ENCODE peak calls at places on chromosome 3, in seven cellular contexts. R is H54; J is head of caudate nucleus; W is activated gamma-delta T cell treated with anti-CD3 and anti-CD28 coated beads, Interleukin-2, amount 50 U/mL, for 16 hours; Y is Kasumi-1; P is H7; U is AG08395. H is an unnamed sample.

GRCh38 chr3:131361464-131362421 is 19.8 kb upstream of the NUDT16 start:
- DNase-seq in P (peak; percentile 95), U (peak; percentile 36), J (peak; percentile 59), R (no peak), Y (no peak), W (no peak), H (no peak)

GRCh38 chr3:64290864-64291263 is 65.6 kb upstream of the PRICKLE2 start:
- DNase-seq in P (no peak), U (no peak), Y (no peak), W (no peak), J (no peak), R (no peak), H (no peak)

GRCh38 chr3:188154758-188155574 is 1.0 kb downstream of the LPP start:
- DNase-seq in U (peak; percentile 25), W (no peak), R (no peak), J (no peak), P (peak; percentile 16), Y (no peak), H (no peak)

GRCh38 chr3:4939276-4939675 is 40.0 kb upstream of the BHLHE40 start:
- DNase-seq in Y (no peak), J (no peak), U (no peak), P (no peak), R (no peak), W (no peak), H (no peak)

GRCh38 chr3:59713971-59714370 is 664.1 kb upstream of the CFAP20DC start:
- DNase-seq in J (no peak), P (no peak), W (no peak), U (no peak), R (no peak), Y (no peak), H (no peak)

GRCh38 chr3:97815149-97815917 is 6.5 kb upstream of the CRYBG3 start:
- DNase-seq in W (no peak), Y (no peak), J (no peak), U (no peak), R (no peak), P (no peak), H (no peak)

GRCh38 chr3:101810023-101810415 is 31.0 kb downstream of the NXPE3 start:
- DNase-seq in P (no peak), W (no peak), Y (no peak), R (no peak), U (no peak), J (no peak), H (no peak)

GRCh38 chr3:168249048-168249538 is 153.4 kb upstream of the GOLIM4 start:
- DNase-seq in W (no peak), Y (peak; percentile 18), P (no peak), R (peak; percentile 3), J (no peak), U (no peak), H (no peak)

GRCh38 chr3:128054363-128054762 is 2.1 kb downstream of the SEC61A1 start:
- DNase-seq in W (no peak), P (no peak), Y (no peak), J (no peak), U (peak; percentile 67), R (peak; percentile 57), H (no peak)

GRCh38 chr3:160569874-160570273 is 4.5 kb upstream of the KPNA4 start:
- DNase-seq in R (no peak), W (no peak), Y (no peak), U (no peak), J (no peak), P (no peak), H (peak; percentile 15)

GRCh38 chr3:18389108-18389733 is 35.9 kb downstream of the SATB1 start:
- DNase-seq in U (peak; percentile 7), R (no peak), P (peak; percentile 22), W (no peak), Y (no peak), J (no peak), H (no peak)

GRCh38 chr3:169505577-169506155 is 157.8 kb downstream of the MECOM start:
- DNase-seq in P (peak; percentile 39), U (no peak), W (no peak), J (no peak), Y (no peak), R (no peak), H (no peak)

GRCh38 chr3:78139166-78139565 is 1099.3 kb downstream of the ROBO2 start:
- DNase-seq in W (no peak), J (no peak), P (no peak), U (no peak), R (no peak), Y (no peak), H (no peak)

GRCh38 chr3:10411598-10412332 is 90.9 kb upstream of the SEC13 start:
- DNase-seq in R (no peak), P (no peak), W (no peak), J (no peak), U (no peak), Y (no peak), H (no peak)

GRCh38 chr3:64151335-64151871 is 73.9 kb downstream of the PRICKLE2 start:
- DNase-seq in U (no peak), W (no peak), J (no peak), P (no peak), Y (no peak), R (no peak), H (no peak)

GRCh38 chr3:52798978-52799476 is 4.4 kb downstream of the ITIH3 start:
- DNase-seq in U (no peak), W (no peak), P (peak; percentile 97), R (peak; percentile 66), J (no peak), Y (peak; percentile 35), H (no peak)

GRCh38 chr3:28294667-28295413 is 53.4 kb downstream of the CMC1 start:
- DNase-seq in Y (no peak), J (no peak), P (no peak), R (no peak), U (no peak), W (no peak), H (no peak)

GRCh38 chr3:13215940-13216546 is 142.8 kb upstream of the IQSEC1 start:
- DNase-seq in W (no peak), U (peak; percentile 80), R (peak; percentile 83), Y (no peak), J (no peak), P (no peak), H (no peak)

GRCh38 chr3:17808994-17809393 is 66.6 kb upstream of the TBC1D5 start:
- DNase-seq in W (no peak), U (peak; percentile 33), J (no peak), P (no peak), R (no peak), Y (no peak), H (no peak)